ENCODE peak calls at places on chromosomes 13 and 19, in seven cellular contexts. C is neural progenitor cell, L is neuronal stem cell, Y is GM23338, J is PC-3, S is fibroblast of lung, P is IMR-90. M is an unnamed sample.

GRCh38 chr19:16778796-16779411 is 50.3 kb upstream of the SIN3B start:
- DNase-seq in C (peak), L (peak), Y (peak), J (peak), S (peak), P (peak), M (peak)

GRCh38 chr19:48455171-48455907 is at the start of gene KCNJ14:
- DNase-seq in C (no peak), L (no peak), Y (no peak), J (no peak), S (no peak), P (no peak), M (no peak)

GRCh38 chr13:27969073-27969865 is at the start of gene CDX2:
- DNase-seq in C (peak), L (no peak), Y (peak), J (no peak), S (no peak), P (no peak), M (no peak)

GRCh38 chr13:81104316-81104715 is 763.4 kb upstream of the SPRY2 start:
- DNase-seq in C (no peak), L (no peak), Y (no peak), J (no peak), S (no peak), P (no peak), M (no peak)

GRCh38 chr19:3544742-3545668 is 6.0 kb downstream of the TEKTIP1 start:
- DNase-seq in C (peak), L (peak), Y (peak), J (peak), S (no peak), P (peak), M (peak)

GRCh38 chr13:44148159-44148929 is 225.3 kb upstream of the SERP2 start:
- DNase-seq in C (peak), L (no peak), Y (no peak), J (peak), S (no peak), P (peak), M (no peak)

GRCh38 chr19:29492761-29493160 is 33.0 kb upstream of the VSTM2B start:
- DNase-seq in C (no peak), L (no peak), Y (no peak), J (peak), S (no peak), P (peak), M (no peak)

GRCh38 chr13:93248627-93249047 is 22.0 kb downstream of the GPC6 start:
- DNase-seq in C (peak), L (peak), Y (peak), J (peak), S (peak), P (peak), M (no peak)

GRCh38 chr19:47369923-47370625 is 21.0 kb downstream of the DHX34 start:
- DNase-seq in C (no peak), L (no peak), Y (no peak), J (no peak), S (peak), P (peak), M (no peak)

GRCh38 chr19:6793411-6793810 is 20.9 kb downstream of the VAV1 start:
- DNase-seq in C (no peak), L (no peak), Y (no peak), J (no peak), S (no peak), P (no peak), M (no peak)

GRCh38 chr13:62512194-62513141 is 1096.8 kb upstream of the PCDH20 start:
- DNase-seq in C (peak), L (peak), Y (peak), J (peak), S (peak), P (peak), M (peak)

GRCh38 chr19:34017024-34017423 is 155.3 kb upstream of the LSM14A start:
- DNase-seq in C (no peak), L (no peak), Y (no peak), J (peak), S (no peak), P (no peak), M (no peak)

GRCh38 chr13:30002577-30002976 is 152.2 kb upstream of the UBL3 start:
- DNase-seq in C (no peak), L (no peak), Y (no peak), J (peak), S (peak), P (peak), M (no peak)

GRCh38 chr13:113883921-113884804 is 20.3 kb upstream of the GAS6 start:
- DNase-seq in C (no peak), L (no peak), Y (no peak), J (no peak), S (no peak), P (no peak), M (no peak)

GRCh38 chr19:53655042-53655665 is 23.4 kb downstream of the DPRX start:
- DNase-seq in C (no peak), L (no peak), Y (peak), J (no peak), S (no peak), P (no peak), M (no peak)

GRCh38 chr19:49847731-49848696 is 2.9 kb upstream of the PTOV1 start:
- DNase-seq in C (no peak), L (no peak), Y (no peak), J (peak), S (peak), P (peak), M (no peak)

GRCh38 chr13:74661851-74662250 is 527.6 kb upstream of the KLF12 start:
- DNase-seq in C (no peak), L (no peak), Y (no peak), J (no peak), S (no peak), P (no peak), M (no peak)

GRCh38 chr13:18949970-18950369 is 231.7 kb downstream of the TUBA3C start:
- DNase-seq in C (no peak), L (no peak), Y (no peak), J (no peak), S (no peak), P (no peak), M (no peak)

GRCh38 chr19:41083516-41083915 is 4.7 kb upstream of the CYP2A13 start:
- DNase-seq in C (no peak), L (no peak), Y (no peak), J (peak), S (no peak), P (no peak), M (no peak)

GRCh38 chr13:113086031-113086750 is 19.4 kb upstream of the F7 start:
- DNase-seq in C (peak), L (no peak), Y (peak), J (no peak), S (no peak), P (peak), M (no peak)

GRCh38 chr13:46529509-46529908 is 23.5 kb upstream of the LRCH1 start:
- DNase-seq in C (no peak), L (no peak), Y (no peak), J (no peak), S (no peak), P (no peak), M (no peak)

GRCh38 chr19:43482193-43482592 is 16.8 kb upstream of the LYPD3 start:
- DNase-seq in C (no peak), L (no peak), Y (no peak), J (no peak), S (no peak), P (no peak), M (no peak)

GRCh38 chr19:40445945-40446784 is 2.0 kb upstream of the SERTAD3 start:
- DNase-seq in C (peak), L (no peak), Y (peak), J (peak), S (no peak), P (no peak), M (no peak)

GRCh38 chr19:38268539-38268938 is 4.2 kb downstream of the SPINT2 start:
- DNase-seq in C (no peak), L (no peak), Y (no peak), J (no peak), S (no peak), P (no peak), M (no peak)

GRCh38 chr13:36163809-36164308 is 32.7 kb upstream of the DCLK1 start:
- DNase-seq in C (no peak), L (no peak), Y (peak), J (peak), S (peak), P (peak), M (no peak)

GRCh38 chr13:19860884-19861655 is 2.4 kb downstream of the ZMYM5 start:
- DNase-seq in C (peak), L (peak), Y (no peak), J (peak), S (peak), P (peak), M (peak)

GRCh38 chr19:18278521-18279265 is 2.7 kb downstream of the JUND start:
- DNase-seq in C (no peak), L (no peak), Y (peak), J (no peak), S (peak), P (no peak), M (peak)

GRCh38 chr13:76380436-76381065 is 505.7 kb downstream of the KCTD12 start:
- DNase-seq in C (no peak), L (no peak), Y (no peak), J (no peak), S (peak), P (peak), M (no peak)

GRCh38 chr13:97477824-97478223 is 43.9 kb downstream of the RAP2A start:
- DNase-seq in C (no peak), L (no peak), Y (no peak), J (no peak), S (no peak), P (no peak), M (no peak)

GRCh38 chr19:11172576-11172975 is 17.0 kb upstream of the SPC24 start:
- DNase-seq in C (no peak), L (no peak), Y (no peak), J (no peak), S (no peak), P (no peak), M (no peak)

GRCh38 chr19:28602675-28603298 is 610.2 kb downstream of the UQCRFS1 start:
- DNase-seq in C (no peak), L (no peak), Y (no peak), J (no peak), S (no peak), P (no peak), M (no peak)

GRCh38 chr13:21113851-21114306 is 52.5 kb upstream of the LATS2 start:
- DNase-seq in C (no peak), L (no peak), Y (peak), J (no peak), S (no peak), P (no peak), M (no peak)

GRCh38 chr19:10290876-10291553 is 1.3 kb downstream of the ICAM5 start:
- DNase-seq in C (peak), L (no peak), Y (peak), J (peak), S (no peak), P (peak), M (no peak)

GRCh38 chr13:22839554-22840286 is 341.1 kb upstream of the SGCG start:
- DNase-seq in C (no peak), L (no peak), Y (no peak), J (no peak), S (no peak), P (no peak), M (no peak)

GRCh38 chr19:51514866-51515481 is 13.4 kb upstream of the SIGLEC12 start:
- DNase-seq in C (peak), L (peak), Y (peak), J (peak), S (peak), P (peak), M (peak)
- H2AFZ ChIP-seq in C (no peak), L (no peak), Y (no peak), J (no peak), S (no peak), P (no peak), M (no peak)

GRCh38 chr19:56842421-56842820 is 1.9 kb upstream of the PEG3 start:
- DNase-seq in C (no peak), L (no peak), Y (no peak), J (no peak), S (no peak), P (no peak), M (no peak)

GRCh38 chr19:56838930-56839664 is 1.4 kb downstream of the PEG3 start:
- DNase-seq in C (no peak), L (peak), Y (no peak), J (peak), S (peak), P (no peak), M (peak)

GRCh38 chr19:56839665-56840451 is 668 bp downstream of the PEG3 start:
- DNase-seq in C (no peak), L (peak), Y (no peak), J (peak), S (peak), P (no peak), M (peak)

GRCh38 chr19:56841194-56841546 is 644 bp upstream of the PEG3 start:
- DNase-seq in C (no peak), L (no peak), Y (no peak), J (no peak), S (no peak), P (no peak), M (no peak)

DNA sequence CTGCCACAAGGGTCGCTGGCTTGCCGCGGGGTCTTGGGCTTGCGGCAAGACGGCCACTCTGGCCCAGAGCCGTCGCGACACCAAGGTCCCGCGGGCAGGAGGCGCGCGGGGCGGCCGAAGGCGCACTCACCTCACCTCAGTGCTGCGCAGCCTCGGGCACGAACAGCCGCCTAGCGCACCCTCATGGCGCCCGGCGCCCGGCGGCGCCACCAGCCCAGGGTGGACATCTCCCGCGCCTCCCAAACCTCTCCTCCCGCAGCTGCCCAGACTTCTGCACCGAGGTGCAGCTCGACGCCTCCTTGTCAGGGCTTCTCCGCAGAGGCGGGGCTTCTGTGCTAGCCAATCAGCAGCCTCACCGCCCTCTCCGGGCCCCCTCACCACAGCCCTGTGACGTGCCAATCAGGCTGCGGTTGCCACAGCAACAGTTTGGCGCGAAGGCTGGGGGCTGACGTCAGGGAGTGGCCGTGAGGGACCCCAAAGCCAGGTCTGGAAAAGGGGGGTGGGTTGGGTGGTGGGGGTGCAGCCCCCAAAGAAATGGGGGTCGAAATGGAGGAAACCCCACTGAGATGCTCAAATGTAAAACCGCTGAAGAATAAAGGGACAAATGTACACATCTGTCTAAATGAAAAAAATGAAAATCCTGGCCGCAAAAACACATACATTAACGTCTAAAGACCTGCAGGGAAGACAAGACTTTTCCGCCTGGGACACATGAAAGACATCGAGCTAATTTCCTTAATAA is at the start of the genes PEG3 and ZIM2:
- DNase-seq in C (no peak), L (peak), Y (no peak), J (no peak), S (no peak), P (no peak), M (no peak)
- H2AFZ ChIP-seq in C (no peak), L (no peak), Y (no peak), J (peak), S (no peak), P (no peak), M (no peak)

GRCh38 chr13:52377898-52378297 is 28.1 kb downstream of the THSD1 start:
- DNase-seq in C (no peak), L (no peak), Y (no peak), J (no peak), S (no peak), P (no peak), M (no peak)
- H2AFZ ChIP-seq in C (no peak), L (no peak), Y (no peak), J (no peak), S (no peak), P (peak), M (no peak)

GRCh38 chr19:13037718-13038117 is 42.4 kb downstream of the NFIX start:
- DNase-seq in C (no peak), L (no peak), Y (no peak), J (no peak), S (no peak), P (no peak), M (no peak)
- H2AFZ ChIP-seq in C (no peak), L (no peak), Y (no peak), J (no peak), S (no peak), P (no peak), M (no peak)

DNA sequence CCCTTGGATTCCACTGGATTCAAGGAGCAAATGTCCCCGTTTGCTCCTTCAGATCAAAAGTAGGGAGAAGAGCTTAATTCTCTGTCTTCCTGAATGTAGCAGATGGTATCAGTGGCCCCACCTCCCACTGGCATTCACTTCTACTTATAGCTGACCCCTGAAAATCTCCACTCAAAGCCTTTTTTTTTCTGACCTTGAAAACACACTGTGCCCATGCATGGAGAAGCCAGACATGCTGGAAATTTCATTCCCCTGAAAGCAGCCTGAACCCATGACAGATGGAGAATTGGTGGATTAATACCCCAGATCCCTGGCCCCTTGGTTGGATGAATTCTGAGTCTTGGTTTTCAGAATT is 76.6 kb upstream of the UBAC2 start:
- DNase-seq in C (no peak), L (no peak), Y (no peak), J (no peak), S (no peak), P (no peak), M (no peak)
- H2AFZ ChIP-seq in C (no peak), L (no peak), Y (no peak), J (no peak), S (no peak), P (no peak), M (no peak)

DNA sequence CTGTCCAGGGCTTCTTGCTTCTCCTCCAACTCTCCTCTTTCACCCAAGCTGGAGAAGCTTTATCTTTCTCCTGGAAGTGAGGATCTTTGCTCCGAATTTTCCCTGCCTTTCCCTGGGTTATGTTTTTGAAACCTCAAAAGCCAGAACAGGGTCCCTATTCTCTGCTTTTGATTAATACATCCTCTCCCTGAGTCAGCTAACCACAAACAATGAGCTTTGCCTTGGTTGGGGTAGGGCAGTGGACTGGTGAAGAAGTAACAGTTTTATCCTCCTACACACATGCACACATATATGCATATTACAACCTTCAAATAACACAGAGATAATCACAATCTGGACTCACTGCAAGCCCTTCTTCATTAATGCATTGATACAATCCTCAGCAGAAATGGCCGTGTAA is 44.6 kb downstream of the DLEU7 start:
- DNase-seq in C (no peak), L (no peak), Y (no peak), J (peak), S (peak), P (no peak), M (no peak)
- H2AFZ ChIP-seq in C (no peak), L (no peak), Y (no peak), J (no peak), S (no peak), P (no peak), M (no peak)

DNA sequence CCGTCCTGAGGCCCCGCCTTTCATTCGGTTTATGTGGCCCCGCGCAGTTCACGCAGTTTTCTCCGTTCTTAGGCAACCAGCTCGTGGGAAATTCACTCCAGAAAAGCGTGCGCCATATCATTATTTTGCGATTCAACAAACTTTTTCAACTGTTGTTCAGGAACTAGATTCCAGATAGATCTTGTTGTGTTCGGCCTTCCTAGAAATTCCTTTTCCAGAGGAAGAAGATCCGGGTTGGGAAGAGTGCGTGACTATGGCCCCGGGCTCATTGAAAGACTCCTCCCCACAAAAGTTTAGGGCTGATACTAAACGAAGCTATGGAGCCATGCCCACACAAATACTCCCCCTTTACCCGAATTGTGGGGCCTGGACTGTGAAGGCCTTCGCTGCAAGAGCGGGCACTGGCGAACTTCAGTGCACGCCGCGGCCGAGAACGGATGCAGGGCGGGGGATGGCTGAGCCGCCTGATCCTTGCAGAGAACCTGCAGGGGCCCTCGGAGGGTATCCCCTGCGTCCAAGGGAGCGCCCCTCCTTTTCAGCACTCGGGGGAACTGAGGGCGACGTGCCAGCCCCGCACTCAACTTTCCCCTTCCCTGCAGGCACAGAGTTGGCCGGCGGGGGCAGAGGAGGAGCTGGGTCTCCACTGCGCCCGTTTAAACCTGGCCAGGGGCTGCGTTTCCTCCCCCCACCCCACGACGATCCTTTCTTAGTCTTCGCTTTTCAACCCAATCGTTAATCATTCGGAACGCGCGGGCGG is 904 bp upstream of the SOX1 start:
- DNase-seq in C (peak), L (no peak), Y (peak), J (no peak), S (no peak), P (no peak), M (no peak)
- H2AFZ ChIP-seq in C (peak), L (peak), Y (peak), J (no peak), S (no peak), P (no peak), M (no peak)